ENCODE peak calls at places on chromosomes 13 and 19, in five cellular contexts. One of them, this sample, is unnamed.

GRCh38 chr13:109779074-109779473 is 7.3 kb downstream of the IRS2 start:
- DNase-seq in uterus: no peak
- DNase-seq in Peyer's patch: no peak
- DNase-seq in thoracic aorta: no peak
- DNase-seq in AG10803: no peak
- DNase-seq in this sample: no peak

GRCh38 chr13:59790626-59791025 is 373.1 kb downstream of the DIAPH3 start:
- DNase-seq in uterus: no peak
- DNase-seq in Peyer's patch: no peak
- DNase-seq in thoracic aorta: no peak
- DNase-seq in AG10803: peak
- DNase-seq in this sample: no peak

GRCh38 chr13:52776726-52777125 is 37.1 kb upstream of the CNMD start:
- DNase-seq in uterus: no peak
- DNase-seq in Peyer's patch: no peak
- DNase-seq in thoracic aorta: no peak
- DNase-seq in AG10803: no peak
- DNase-seq in this sample: no peak

GRCh38 chr19:23531976-23532375 is 136.7 kb upstream of the ZNF91 start:
- DNase-seq in uterus: no peak
- DNase-seq in Peyer's patch: no peak
- DNase-seq in thoracic aorta: no peak
- DNase-seq in AG10803: no peak
- DNase-seq in this sample: no peak

GRCh38 chr13:75318138-75318833 is 163.7 kb downstream of the TBC1D4 start:
- DNase-seq in uterus: no peak
- DNase-seq in Peyer's patch: no peak
- DNase-seq in thoracic aorta: no peak
- DNase-seq in AG10803: no peak
- DNase-seq in this sample: no peak

GRCh38 chr19:5023128-5023571 is 54.2 kb downstream of the KDM4B start:
- DNase-seq in uterus: peak
- DNase-seq in Peyer's patch: no peak
- DNase-seq in thoracic aorta: no peak
- DNase-seq in AG10803: no peak
- DNase-seq in this sample: peak

GRCh38 chr19:29715695-29716581 is 877 bp upstream of the C19orf12 start:
- DNase-seq in uterus: no peak
- DNase-seq in Peyer's patch: no peak
- DNase-seq in thoracic aorta: no peak
- DNase-seq in AG10803: no peak
- DNase-seq in this sample: no peak

GRCh38 chr19:1446713-1447564 is 3.0 kb upstream of the APC2 start:
- DNase-seq in uterus: no peak
- DNase-seq in Peyer's patch: no peak
- DNase-seq in thoracic aorta: no peak
- DNase-seq in AG10803: no peak
- DNase-seq in this sample: no peak

GRCh38 chr19:28039677-28040381 is 1173.1 kb downstream of the UQCRFS1 start:
- DNase-seq in uterus: no peak
- DNase-seq in Peyer's patch: no peak
- DNase-seq in thoracic aorta: no peak
- DNase-seq in AG10803: no peak
- DNase-seq in this sample: no peak

GRCh38 chr19:42069619-42070293 is at the start of gene GRIK5:
- DNase-seq in uterus: no peak
- DNase-seq in Peyer's patch: no peak
- DNase-seq in thoracic aorta: no peak
- DNase-seq in AG10803: no peak
- DNase-seq in this sample: peak

GRCh38 chr19:31347828-31348314 is 1.4 kb downstream of the TSHZ3 start:
- DNase-seq in uterus: peak
- DNase-seq in Peyer's patch: no peak
- DNase-seq in thoracic aorta: no peak
- DNase-seq in AG10803: peak
- DNase-seq in this sample: no peak

GRCh38 chr19:35879068-35879467 is 10.7 kb downstream of the APLP1 start:
- DNase-seq in uterus: no peak
- DNase-seq in Peyer's patch: no peak
- DNase-seq in thoracic aorta: no peak
- DNase-seq in AG10803: no peak
- DNase-seq in this sample: no peak

GRCh38 chr13:109700176-109700575 is 86.2 kb downstream of the IRS2 start:
- DNase-seq in uterus: no peak
- DNase-seq in Peyer's patch: no peak
- DNase-seq in thoracic aorta: no peak
- DNase-seq in AG10803: peak
- DNase-seq in this sample: peak

GRCh38 chr19:29491491-29491890 is 34.3 kb upstream of the VSTM2B start:
- DNase-seq in uterus: no peak
- DNase-seq in Peyer's patch: no peak
- DNase-seq in thoracic aorta: no peak
- DNase-seq in AG10803: no peak
- DNase-seq in this sample: no peak

GRCh38 chr13:111937763-111938375 is 129.1 kb upstream of the SOX1 start:
- DNase-seq in uterus: no peak
- DNase-seq in Peyer's patch: no peak
- DNase-seq in thoracic aorta: no peak
- DNase-seq in AG10803: no peak
- DNase-seq in this sample: no peak

GRCh38 chr13:30759748-30760147 is 24.4 kb downstream of the ALOX5AP start:
- DNase-seq in uterus: no peak
- DNase-seq in Peyer's patch: no peak
- DNase-seq in thoracic aorta: no peak
- DNase-seq in AG10803: peak
- DNase-seq in this sample: no peak

GRCh38 chr19:18006895-18007604 is 920 bp upstream of the ARRDC2 start:
- DNase-seq in uterus: peak
- DNase-seq in Peyer's patch: peak
- DNase-seq in thoracic aorta: no peak
- DNase-seq in AG10803: peak
- DNase-seq in this sample: peak

GRCh38 chr19:38524369-38524768 is 90.9 kb downstream of the RYR1 start:
- DNase-seq in uterus: no peak
- DNase-seq in Peyer's patch: no peak
- DNase-seq in thoracic aorta: no peak
- DNase-seq in AG10803: no peak
- DNase-seq in this sample: no peak
- TF ChIP-seq CTCF in uterus: no peak
- TF ChIP-seq CTCF in Peyer's patch: no peak
- TF ChIP-seq CTCF in thoracic aorta: no peak
- TF ChIP-seq CTCF in AG10803: no peak
- TF ChIP-seq CTCF in this sample: no peak

GRCh38 chr13:113414335-113414734 is 39.0 kb downstream of the ADPRHL1 start:
- DNase-seq in uterus: no peak
- DNase-seq in Peyer's patch: no peak
- DNase-seq in thoracic aorta: no peak
- DNase-seq in AG10803: no peak
- DNase-seq in this sample: no peak

GRCh38 chr13:113413178-113413897 is 40.0 kb downstream of the ADPRHL1 start:
- DNase-seq in uterus: no peak
- DNase-seq in Peyer's patch: no peak
- DNase-seq in thoracic aorta: peak
- DNase-seq in AG10803: peak
- DNase-seq in this sample: no peak

GRCh38 chr13:113412440-113412839 is 40.8 kb downstream of the ADPRHL1 start:
- DNase-seq in uterus: no peak
- DNase-seq in Peyer's patch: no peak
- DNase-seq in thoracic aorta: no peak
- DNase-seq in AG10803: no peak
- DNase-seq in this sample: no peak

GRCh38 chr13:113415032-113415431 is 38.3 kb downstream of the ADPRHL1 start:
- DNase-seq in uterus: no peak
- DNase-seq in Peyer's patch: no peak
- DNase-seq in thoracic aorta: no peak
- DNase-seq in AG10803: no peak
- DNase-seq in this sample: no peak

GRCh38 chr13:113413898-113414282 is 39.4 kb downstream of the ADPRHL1 start:
- DNase-seq in uterus: no peak
- DNase-seq in Peyer's patch: no peak
- DNase-seq in thoracic aorta: peak
- DNase-seq in AG10803: peak
- DNase-seq in this sample: no peak
- H3K4me3 ChIP-seq in uterus: no peak
- H3K4me3 ChIP-seq in Peyer's patch: no peak
- H3K4me3 ChIP-seq in thoracic aorta: peak
- H3K4me3 ChIP-seq in AG10803: no peak
- H3K4me3 ChIP-seq in this sample: no peak

GRCh38 chr19:48121066-48121465 is 10.4 kb upstream of the PLA2G4C start:
- DNase-seq in uterus: no peak
- DNase-seq in Peyer's patch: no peak
- DNase-seq in thoracic aorta: no peak
- DNase-seq in AG10803: no peak
- DNase-seq in this sample: no peak

GRCh38 chr19:48127561-48127960 is 16.9 kb upstream of the PLA2G4C start:
- DNase-seq in uterus: no peak
- DNase-seq in Peyer's patch: no peak
- DNase-seq in thoracic aorta: no peak
- DNase-seq in AG10803: no peak
- DNase-seq in this sample: no peak

GRCh38 chr19:48121909-48122371 is 11.3 kb upstream of the PLA2G4C start:
- DNase-seq in uterus: no peak
- DNase-seq in Peyer's patch: peak
- DNase-seq in thoracic aorta: no peak
- DNase-seq in AG10803: no peak
- DNase-seq in this sample: peak

GRCh38 chr19:48122421-48122820 is 11.8 kb upstream of the PLA2G4C start:
- DNase-seq in uterus: no peak
- DNase-seq in Peyer's patch: no peak
- DNase-seq in thoracic aorta: no peak
- DNase-seq in AG10803: no peak
- DNase-seq in this sample: no peak

DNA sequence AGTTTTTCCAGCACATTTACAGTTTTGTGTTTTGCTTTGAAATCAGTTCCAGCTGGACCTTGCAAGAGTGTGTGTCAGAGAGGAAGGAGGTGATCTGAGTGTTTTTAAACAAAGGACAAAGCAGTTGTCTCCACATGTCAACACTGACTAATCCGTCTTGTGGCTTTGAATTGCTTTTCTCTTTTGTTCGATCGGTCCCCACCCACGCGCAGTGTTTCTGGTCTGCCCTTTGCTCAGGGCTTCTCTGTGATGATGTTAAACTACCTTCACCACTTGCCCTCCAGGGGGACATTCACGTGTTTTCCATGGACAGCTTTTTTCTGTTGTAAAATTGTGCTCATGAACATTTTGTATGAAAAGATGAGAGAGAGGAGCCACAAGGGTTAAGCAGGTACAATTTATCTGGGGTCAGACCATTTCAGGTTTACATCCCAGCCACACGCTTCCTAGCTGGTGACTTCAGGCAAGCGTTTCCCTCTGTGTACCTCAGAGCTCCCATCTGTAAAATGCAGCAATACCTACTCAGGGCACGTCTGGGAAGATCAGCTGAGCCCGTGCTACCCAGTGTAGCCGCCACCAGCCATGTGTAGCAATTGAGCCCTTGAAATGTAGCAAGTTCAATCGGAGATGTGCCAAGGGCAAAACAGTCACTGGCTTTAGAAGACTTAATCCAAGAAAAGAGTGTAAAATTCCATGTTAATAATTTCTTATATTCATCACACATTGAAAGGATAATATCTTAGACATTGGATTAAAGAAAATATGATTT is 13.5 kb upstream of the PLA2G4C start:
- DNase-seq in uterus: no peak
- DNase-seq in Peyer's patch: no peak
- DNase-seq in thoracic aorta: no peak
- DNase-seq in AG10803: peak
- DNase-seq in this sample: no peak
- TF ChIP-seq CTCF in uterus: no peak
- TF ChIP-seq CTCF in Peyer's patch: no peak
- TF ChIP-seq CTCF in thoracic aorta: no peak
- TF ChIP-seq CTCF in AG10803: no peak
- TF ChIP-seq CTCF in this sample: no peak

GRCh38 chr13:43127103-43127817 is 103.9 kb downstream of the DNAJC15 start:
- DNase-seq in uterus: no peak
- DNase-seq in Peyer's patch: no peak
- DNase-seq in thoracic aorta: no peak
- DNase-seq in AG10803: no peak
- DNase-seq in this sample: no peak

GRCh38 chr13:43127827-43128226 is 104.4 kb downstream of the DNAJC15 start:
- DNase-seq in uterus: no peak
- DNase-seq in Peyer's patch: no peak
- DNase-seq in thoracic aorta: no peak
- DNase-seq in AG10803: no peak
- DNase-seq in this sample: no peak

GRCh38 chr13:43128504-43128929 is 105.1 kb downstream of the DNAJC15 start:
- DNase-seq in uterus: peak
- DNase-seq in Peyer's patch: no peak
- DNase-seq in thoracic aorta: no peak
- DNase-seq in AG10803: no peak
- DNase-seq in this sample: no peak

GRCh38 chr13:43129511-43130130 is 106.2 kb downstream of the DNAJC15 start:
- DNase-seq in uterus: no peak
- DNase-seq in Peyer's patch: no peak
- DNase-seq in thoracic aorta: no peak
- DNase-seq in AG10803: no peak
- DNase-seq in this sample: no peak

GRCh38 chr13:43129021-43129420 is 105.6 kb downstream of the DNAJC15 start:
- DNase-seq in uterus: no peak
- DNase-seq in Peyer's patch: no peak
- DNase-seq in thoracic aorta: no peak
- DNase-seq in AG10803: no peak
- DNase-seq in this sample: no peak
- H3K4me3 ChIP-seq in uterus: no peak
- H3K4me3 ChIP-seq in Peyer's patch: no peak
- H3K4me3 ChIP-seq in thoracic aorta: no peak
- H3K4me3 ChIP-seq in AG10803: no peak
- H3K4me3 ChIP-seq in this sample: no peak

DNA sequence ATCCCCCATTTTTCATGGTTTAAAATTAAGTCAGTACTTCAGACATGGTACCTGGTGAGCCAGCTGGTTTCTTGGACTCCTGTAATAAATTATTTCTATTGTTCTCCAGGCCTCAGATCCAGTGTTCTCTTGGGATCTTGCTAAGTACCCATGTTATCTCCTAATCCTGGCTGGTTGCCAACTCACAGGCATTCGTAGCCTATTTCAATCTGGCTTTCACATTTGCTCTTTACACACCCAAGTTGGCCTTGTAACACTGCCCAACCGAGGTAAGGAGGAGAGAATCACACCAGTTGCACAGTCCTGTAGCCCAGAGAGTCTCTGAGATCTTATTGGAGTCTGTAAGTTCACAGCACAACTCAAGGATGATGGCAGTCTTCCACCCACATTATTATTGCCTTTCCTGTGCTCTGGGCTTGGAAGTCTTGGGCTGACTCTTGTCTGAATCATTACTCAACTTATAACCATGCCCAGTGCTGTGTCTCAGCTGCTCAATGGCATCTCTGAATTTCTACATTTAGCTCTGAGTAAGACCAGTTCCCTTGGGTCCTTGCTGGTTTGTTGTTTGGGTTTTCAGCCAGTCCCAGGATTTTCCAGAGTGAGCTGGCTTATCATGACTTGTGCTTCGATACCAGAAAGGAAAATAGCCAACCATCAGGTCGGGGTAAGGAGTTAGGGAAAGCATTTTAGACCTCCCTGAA is 76.6 kb upstream of the KLF12 start:
- DNase-seq in uterus: no peak
- DNase-seq in Peyer's patch: no peak
- DNase-seq in thoracic aorta: peak
- DNase-seq in AG10803: peak
- DNase-seq in this sample: no peak
- TF ChIP-seq CTCF in uterus: no peak
- TF ChIP-seq CTCF in Peyer's patch: no peak
- TF ChIP-seq CTCF in thoracic aorta: no peak
- TF ChIP-seq CTCF in AG10803: no peak
- TF ChIP-seq CTCF in this sample: no peak

GRCh38 chr13:99894835-99895427 is 76.6 kb downstream of the ZIC5 start:
- DNase-seq in uterus: no peak
- DNase-seq in Peyer's patch: no peak
- DNase-seq in thoracic aorta: no peak
- DNase-seq in AG10803: no peak
- DNase-seq in this sample: no peak
- H3K4me3 ChIP-seq in uterus: peak
- H3K4me3 ChIP-seq in Peyer's patch: peak
- H3K4me3 ChIP-seq in thoracic aorta: peak
- H3K4me3 ChIP-seq in AG10803: peak
- H3K4me3 ChIP-seq in this sample: peak